ENCODE peak calls at places on chromosomes 4 and X, in four cellular contexts. Q is uterus, V is HL-60, E is activated gamma-delta T cell treated with Interleukin-2 at 50 U/mL for 16 hours. J is an unnamed sample.

GRCh38 chrX:1292581-1293310 is 24.1 kb downstream of the CSF2RA start:
- DNase-seq in Q (no peak), E (no peak), V (no peak), J (no peak)

GRCh38 chrX:153973127-153974002 is 811 bp downstream of the TMEM187 start:
- DNase-seq in V (no peak), E (no peak), Q (no peak), J (no peak)

GRCh38 chrX:40169193-40170086 is 71.7 kb upstream of the BCOR start:
- DNase-seq in Q (peak; percentile 73), V (no peak), E (peak; percentile 80), J (no peak)

GRCh38 chr4:186642530-186642929 is 81.1 kb downstream of the FAT1 start:
- DNase-seq in V (no peak), Q (no peak), E (no peak), J (no peak)

GRCh38 chr4:184812181-184812542 is 13.6 kb downstream of the ACSL1 start:
- DNase-seq in Q (no peak), E (no peak), V (no peak), J (no peak)

GRCh38 chrX:153181822-153182221 is 2.7 kb downstream of the MAGEA1 start:
- DNase-seq in Q (no peak), E (no peak), V (no peak), J (no peak)

GRCh38 chr4:13907255-13907751 is 279.8 kb upstream of the BOD1L1 start:
- DNase-seq in E (no peak), Q (no peak), V (no peak), J (no peak)

GRCh38 chrX:134571831-134572230 is 86.4 kb downstream of the PLAC1 start:
- DNase-seq in V (no peak), E (no peak), Q (no peak), J (no peak)

GRCh38 chrX:8245411-8245810 is 74.3 kb upstream of the VCX2 start:
- DNase-seq in V (no peak), E (no peak), Q (no peak), J (no peak)

GRCh38 chr4:961651-962230 is 11.6 kb downstream of the DGKQ start:
- DNase-seq in E (no peak), Q (no peak), V (no peak), J (no peak)

GRCh38 chrX:108036298-108036973 is 8.4 kb upstream of the VSIG1 start:
- DNase-seq in Q (no peak), E (no peak), V (no peak), J (no peak)

GRCh38 chrX:54807524-54808108 is at the start of gene MAGED2:
- DNase-seq in E (peak; percentile 49), Q (peak; percentile 34), V (no peak), J (peak; percentile 38)

GRCh38 chr4:26151615-26152014 is 169.2 kb upstream of the RBPJ start:
- DNase-seq in E (no peak), V (no peak), Q (peak; percentile 63), J (no peak)

GRCh38 chr4:144494280-144494679 is 151.7 kb upstream of the HHIP start:
- DNase-seq in E (no peak), V (no peak), Q (no peak), J (no peak)

GRCh38 chr4:183658362-183659028 is 490 bp downstream of the RWDD4 start:
- DNase-seq in V (no peak), E (peak; percentile 14), Q (no peak), J (no peak)

GRCh38 chr4:113921089-113921842 is 58.2 kb downstream of the ARSJ start:
- DNase-seq in E (no peak), Q (no peak), V (no peak), J (no peak)

GRCh38 chrX:2650865-2651264 is 40.2 kb upstream of the CD99 start:
- DNase-seq in E (no peak), Q (no peak), V (no peak), J (no peak)

GRCh38 chr4:71828450-71828849 is 44.6 kb upstream of the GC start:
- DNase-seq in E (no peak), V (no peak), Q (no peak), J (no peak)

GRCh38 chrX:23885803-23886202 is 21.9 kb downstream of the APOO start:
- DNase-seq in E (no peak), V (no peak), Q (no peak), J (no peak)

GRCh38 chrX:110409925-110410324 is 51.3 kb downstream of the RTL9 start:
- DNase-seq in V (no peak), Q (no peak), E (no peak), J (no peak)

GRCh38 chr4:183441276-183441675 is 3.2 kb upstream of the CDKN2AIP start:
- DNase-seq in E (no peak), V (no peak), Q (no peak), J (no peak)

GRCh38 chr4:8252301-8253173 is 17.0 kb upstream of the HTRA3 start:
- DNase-seq in V (no peak), E (no peak), Q (no peak), J (no peak)

GRCh38 chr4:15368906-15369305 is 58.9 kb upstream of the C1QTNF7 start:
- DNase-seq in E (no peak), Q (no peak), V (no peak), J (peak; percentile 55)

GRCh38 chrX:137930562-137930961 is 364.6 kb downstream of the ZIC3 start:
- DNase-seq in V (no peak), E (no peak), Q (no peak), J (no peak)

GRCh38 chr4:24105183-24106039 is 215.6 kb upstream of the PPARGC1A start:
- DNase-seq in Q (peak; percentile 14), E (no peak), V (no peak), J (no peak)

GRCh38 chr4:106444557-106444956 is 76.0 kb upstream of the GIMD1 start:
- DNase-seq in Q (no peak), V (no peak), E (no peak), J (no peak)

GRCh38 chr4:142480244-142480643 is 365.9 kb downstream of the INPP4B start:
- DNase-seq in V (no peak), Q (no peak), E (no peak), J (no peak)

GRCh38 chr4:127672111-127672510 is 39.4 kb downstream of the INTU start:
- DNase-seq in E (no peak), V (no peak), Q (no peak), J (no peak)

GRCh38 chrX:20037182-20037581 is 46.3 kb upstream of the BCLAF3 start:
- DNase-seq in V (no peak), Q (no peak), E (no peak), J (no peak)

GRCh38 chrX:3252744-3253143 is 93.7 kb downstream of the MXRA5 start:
- DNase-seq in Q (no peak), E (no peak), V (peak; percentile 15), J (peak; percentile 19)

GRCh38 chr4:159353422-159354116 is 250.7 kb downstream of the RAPGEF2 start:
- DNase-seq in E (no peak), Q (no peak), V (no peak), J (no peak)

GRCh38 chrX:29348288-29348687 is 761.0 kb downstream of the IL1RAPL1 start:
- DNase-seq in Q (no peak), E (no peak), V (no peak), J (no peak)

GRCh38 chr4:108804648-108805273 is 41.9 kb upstream of the ETNPPL start:
- DNase-seq in V (no peak), E (no peak), Q (no peak), J (no peak)

GRCh38 chr4:116183241-116183640 is 902.1 kb downstream of the TRAM1L1 start:
- DNase-seq in V (no peak), Q (no peak), E (no peak), J (no peak)

GRCh38 chr4:76717431-76717830 is 180.5 kb downstream of the SOWAHB start:
- DNase-seq in E (no peak), Q (no peak), V (no peak), J (no peak)

GRCh38 chr4:110633358-110634319 is 10.8 kb upstream of the PITX2 start:
- DNase-seq in V (no peak), Q (no peak), E (no peak), J (no peak)

GRCh38 chr4:36039031-36039430 is 205.3 kb downstream of the ARAP2 start:
- DNase-seq in E (no peak), Q (no peak), V (no peak), J (no peak)